ENCODE peak calls at places on chromosome 9, in six cellular contexts. One of them, this sample, is unnamed.
A peak's percentile ranks its signal among the peaks of the same experiment; 100 is the strongest.

GRCh38 chr9:121267689-121268597 is at the start of gene GSN:
- DNase-seq in neural progenitor cell: peak; percentile 88
- DNase-seq in mesendoderm: peak; percentile 89
- DNase-seq in mesenchymal stem cell: peak; percentile 80
- DNase-seq in endodermal cell: peak; percentile 93
- DNase-seq in IMR-90: peak; percentile 50
- DNase-seq in this sample: peak; percentile 92

GRCh38 chr9:93126151-93126781 is 7.8 kb downstream of the NINJ1 start:
- DNase-seq in mesenchymal stem cell: no peak
- DNase-seq in neural progenitor cell: no peak
- DNase-seq in endodermal cell: peak; percentile 42
- DNase-seq in mesendoderm: no peak
- DNase-seq in IMR-90: no peak
- DNase-seq in this sample: no peak

GRCh38 chr9:72173080-72173479 is 23.8 kb downstream of the GDA start:
- DNase-seq in mesenchymal stem cell: no peak
- DNase-seq in mesendoderm: no peak
- DNase-seq in endodermal cell: no peak
- DNase-seq in IMR-90: no peak
- DNase-seq in neural progenitor cell: no peak
- DNase-seq in this sample: no peak

GRCh38 chr9:100573655-100574260 is 4.1 kb upstream of the CAVIN4 start:
- DNase-seq in endodermal cell: no peak
- DNase-seq in mesenchymal stem cell: no peak
- DNase-seq in neural progenitor cell: no peak
- DNase-seq in mesendoderm: no peak
- DNase-seq in IMR-90: peak; percentile 15
- DNase-seq in this sample: no peak

GRCh38 chr9:21340735-21341134 is 5.5 kb upstream of the KLHL9 start:
- DNase-seq in mesendoderm: no peak
- DNase-seq in IMR-90: no peak
- DNase-seq in mesenchymal stem cell: no peak
- DNase-seq in neural progenitor cell: no peak
- DNase-seq in endodermal cell: no peak
- DNase-seq in this sample: no peak

GRCh38 chr9:112334319-112334828 is 955 bp upstream of the PTBP3 start:
- DNase-seq in endodermal cell: peak; percentile 59
- DNase-seq in mesendoderm: no peak
- DNase-seq in mesenchymal stem cell: peak; percentile 49
- DNase-seq in IMR-90: peak; percentile 38
- DNase-seq in neural progenitor cell: peak; percentile 19
- DNase-seq in this sample: peak; percentile 57

GRCh38 chr9:70093944-70094343 is 50.3 kb downstream of the MAMDC2 start:
- DNase-seq in endodermal cell: no peak
- DNase-seq in mesendoderm: no peak
- DNase-seq in mesenchymal stem cell: peak; percentile 13
- DNase-seq in neural progenitor cell: no peak
- DNase-seq in IMR-90: no peak
- DNase-seq in this sample: peak; percentile 36

GRCh38 chr9:7760014-7760415 is 39.6 kb downstream of the DMAC1 start:
- DNase-seq in neural progenitor cell: no peak
- DNase-seq in mesenchymal stem cell: peak; percentile 23
- DNase-seq in IMR-90: no peak
- DNase-seq in mesendoderm: no peak
- DNase-seq in endodermal cell: no peak
- DNase-seq in this sample: peak; percentile 17

GRCh38 chr9:98851730-98852462 is 44.4 kb downstream of the GALNT12 start:
- DNase-seq in IMR-90: peak; percentile 49
- DNase-seq in neural progenitor cell: no peak
- DNase-seq in mesendoderm: peak; percentile 65
- DNase-seq in mesenchymal stem cell: no peak
- DNase-seq in endodermal cell: no peak
- DNase-seq in this sample: no peak

GRCh38 chr9:4691794-4692193 is 12.4 kb downstream of the CDC37L1 start:
- DNase-seq in mesenchymal stem cell: no peak
- DNase-seq in neural progenitor cell: no peak
- DNase-seq in IMR-90: peak; percentile 78
- DNase-seq in mesendoderm: no peak
- DNase-seq in endodermal cell: no peak
- DNase-seq in this sample: peak; percentile 44

GRCh38 chr9:89720721-89721660 is 116.2 kb downstream of the GADD45G start:
- DNase-seq in mesendoderm: no peak
- DNase-seq in mesenchymal stem cell: peak; percentile 67
- DNase-seq in IMR-90: no peak
- DNase-seq in endodermal cell: no peak
- DNase-seq in neural progenitor cell: no peak
- DNase-seq in this sample: no peak

GRCh38 chr9:132404228-132404881 is 2.3 kb downstream of the TTF1 start:
- DNase-seq in neural progenitor cell: no peak
- DNase-seq in mesenchymal stem cell: peak; percentile 26
- DNase-seq in IMR-90: no peak
- DNase-seq in endodermal cell: no peak
- DNase-seq in mesendoderm: no peak
- DNase-seq in this sample: no peak

GRCh38 chr9:71506821-71507220 is 261.5 kb downstream of the CEMIP2 start:
- DNase-seq in mesenchymal stem cell: peak; percentile 2
- DNase-seq in endodermal cell: no peak
- DNase-seq in neural progenitor cell: no peak
- DNase-seq in mesendoderm: no peak
- DNase-seq in IMR-90: peak; percentile 27
- DNase-seq in this sample: peak; percentile 66

GRCh38 chr9:122904466-122904822 is 715 bp downstream of the RC3H2 start:
- DNase-seq in neural progenitor cell: peak; percentile 86
- DNase-seq in endodermal cell: peak; percentile 86
- DNase-seq in mesenchymal stem cell: peak; percentile 66
- DNase-seq in IMR-90: peak; percentile 4
- DNase-seq in mesendoderm: peak; percentile 80
- DNase-seq in this sample: peak; percentile 65

GRCh38 chr9:133147412-133148271 is 16.1 kb downstream of the GBGT1 start:
- DNase-seq in endodermal cell: peak; percentile 97
- DNase-seq in IMR-90: peak; percentile 32
- DNase-seq in mesendoderm: peak; percentile 95
- DNase-seq in neural progenitor cell: peak; percentile 83
- DNase-seq in mesenchymal stem cell: peak; percentile 66
- DNase-seq in this sample: peak; percentile 81

GRCh38 chr9:93579711-93580516 is 3.5 kb downstream of the PHF2 start:
- DNase-seq in mesenchymal stem cell: no peak
- DNase-seq in endodermal cell: peak; percentile 38
- DNase-seq in mesendoderm: no peak
- DNase-seq in IMR-90: no peak
- DNase-seq in neural progenitor cell: no peak
- DNase-seq in this sample: no peak

GRCh38 chr9:92328225-92328624 is 2.5 kb downstream of the CENPP start:
- DNase-seq in mesenchymal stem cell: peak; percentile 74
- DNase-seq in IMR-90: peak; percentile 78
- DNase-seq in endodermal cell: no peak
- DNase-seq in neural progenitor cell: peak; percentile 16
- DNase-seq in mesendoderm: peak; percentile 50
- DNase-seq in this sample: peak; percentile 74

GRCh38 chr9:124284940-124285441 is 27.2 kb downstream of the NEK6 start:
- DNase-seq in endodermal cell: no peak
- DNase-seq in mesenchymal stem cell: peak; percentile 69
- DNase-seq in neural progenitor cell: no peak
- DNase-seq in mesendoderm: no peak
- DNase-seq in IMR-90: peak; percentile 50
- DNase-seq in this sample: no peak
- H3K9ac ChIP-seq in endodermal cell: no peak overlapping the region
- H3K9ac ChIP-seq in mesenchymal stem cell: peak overlapping the region; percentile 85
- H3K9ac ChIP-seq in neural progenitor cell: no peak overlapping the region
- H3K9ac ChIP-seq in mesendoderm: no peak overlapping the region
- H3K9ac ChIP-seq in IMR-90: peak overlapping the region; percentile 52
- H3K9ac ChIP-seq in this sample: peak overlapping the region; percentile 89

DNA sequence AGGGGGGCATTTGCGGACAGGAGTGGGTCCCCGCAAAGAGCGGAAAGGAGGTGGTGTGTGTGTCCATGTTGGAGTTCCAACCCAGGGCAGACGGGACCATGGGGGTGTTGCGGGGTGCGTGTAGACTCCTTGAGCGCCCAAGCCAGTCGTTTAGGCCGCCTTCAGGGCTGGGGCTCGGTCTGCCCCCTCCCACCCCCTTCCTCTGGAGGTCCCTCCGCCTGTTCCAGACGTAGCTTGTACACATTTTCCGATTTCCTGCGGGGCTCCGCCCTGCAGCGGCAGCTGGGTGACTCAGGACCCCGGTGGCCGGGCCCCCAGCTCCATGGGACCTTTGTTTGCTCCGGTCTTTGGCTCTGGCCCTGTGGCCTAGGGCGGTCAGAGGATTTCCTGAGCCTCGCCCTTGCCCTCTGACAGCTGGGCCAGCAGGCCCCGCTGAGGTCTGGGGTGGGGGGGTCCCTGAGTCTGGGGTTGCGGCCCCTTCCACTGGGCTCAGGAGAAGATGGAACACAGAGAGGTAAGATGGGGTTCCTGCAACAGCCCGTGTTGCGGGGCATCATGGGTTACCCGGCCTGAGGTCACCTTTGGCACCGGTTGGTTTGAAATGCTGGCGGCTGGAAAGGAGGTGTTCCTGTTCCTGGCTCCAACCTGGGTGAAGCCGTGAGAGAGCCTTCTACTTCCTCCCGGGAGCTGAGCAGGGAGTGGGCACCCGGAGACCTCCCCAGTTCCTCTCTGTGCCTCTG is 1.5 kb downstream of the PKN3 start:
- DNase-seq in mesenchymal stem cell: no peak
- DNase-seq in endodermal cell: no peak
- DNase-seq in mesendoderm: no peak
- DNase-seq in neural progenitor cell: no peak
- DNase-seq in IMR-90: no peak
- DNase-seq in this sample: no peak
- H3K4me3 ChIP-seq in mesenchymal stem cell: no peak overlapping the region
- H3K4me3 ChIP-seq in endodermal cell: peak overlapping the region; percentile 86
- H3K4me3 ChIP-seq in mesendoderm: no peak overlapping the region
- H3K4me3 ChIP-seq in neural progenitor cell: peak overlapping the region; percentile 84
- H3K4me3 ChIP-seq in IMR-90: no peak overlapping the region
- H3K4me3 ChIP-seq in this sample: no peak overlapping the region

GRCh38 chr9:137192859-137193258 is 4.4 kb downstream of the SSNA1 start:
- DNase-seq in mesendoderm: no peak
- DNase-seq in neural progenitor cell: no peak
- DNase-seq in mesenchymal stem cell: no peak
- DNase-seq in IMR-90: no peak
- DNase-seq in endodermal cell: no peak
- DNase-seq in this sample: no peak
- H3K4me1 ChIP-seq in mesendoderm: peaks cover 3% of the 10 kb centered on the region
- H3K4me1 ChIP-seq in neural progenitor cell: no peaks in the 10 kb centered on the region
- H3K4me1 ChIP-seq in mesenchymal stem cell: peaks cover 64% of the 10 kb centered on the region
- H3K4me1 ChIP-seq in IMR-90: peaks cover 11% of the 10 kb centered on the region
- H3K4me1 ChIP-seq in endodermal cell: peaks cover 15% of the 10 kb centered on the region
- H3K4me1 ChIP-seq in this sample: peaks cover 18% of the 10 kb centered on the region

DNA sequence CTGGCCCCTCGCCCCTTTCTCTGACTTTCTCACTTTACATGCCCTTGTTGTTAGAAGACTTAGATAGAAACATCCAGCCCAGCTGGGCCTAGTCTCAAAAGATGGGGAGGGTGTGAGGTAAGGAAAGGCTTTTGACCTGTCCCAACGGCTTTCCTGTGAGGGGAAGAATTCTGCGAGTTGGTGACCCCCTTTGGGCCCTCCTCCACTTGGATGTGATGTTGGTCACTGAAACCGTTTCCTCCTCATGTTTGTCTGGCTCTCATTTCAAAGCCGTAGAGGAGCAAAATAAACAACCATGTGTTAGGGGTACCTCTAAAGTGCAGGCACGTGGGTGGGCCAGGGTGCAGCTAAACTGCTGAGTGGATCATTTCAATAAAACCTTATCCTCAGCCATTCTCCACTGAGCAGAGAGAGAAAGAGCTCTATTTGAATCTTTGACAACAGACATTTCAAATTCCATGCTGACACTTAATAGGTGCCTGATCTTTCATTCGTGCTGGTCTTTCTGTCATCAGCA is 84.3 kb upstream of the MELK start:
- DNase-seq in endodermal cell: peak; percentile 75
- DNase-seq in mesenchymal stem cell: no peak
- DNase-seq in IMR-90: no peak
- DNase-seq in mesendoderm: no peak
- DNase-seq in neural progenitor cell: no peak
- DNase-seq in this sample: no peak
- H3K9ac ChIP-seq in endodermal cell: peak overlapping the region; percentile 71
- H3K9ac ChIP-seq in mesenchymal stem cell: peak overlapping the region; percentile 94
- H3K9ac ChIP-seq in IMR-90: peak overlapping the region; percentile 77
- H3K9ac ChIP-seq in mesendoderm: peak overlapping the region; percentile 77
- H3K9ac ChIP-seq in neural progenitor cell: no peak overlapping the region
- H3K9ac ChIP-seq in this sample: peak overlapping the region; percentile 90

DNA sequence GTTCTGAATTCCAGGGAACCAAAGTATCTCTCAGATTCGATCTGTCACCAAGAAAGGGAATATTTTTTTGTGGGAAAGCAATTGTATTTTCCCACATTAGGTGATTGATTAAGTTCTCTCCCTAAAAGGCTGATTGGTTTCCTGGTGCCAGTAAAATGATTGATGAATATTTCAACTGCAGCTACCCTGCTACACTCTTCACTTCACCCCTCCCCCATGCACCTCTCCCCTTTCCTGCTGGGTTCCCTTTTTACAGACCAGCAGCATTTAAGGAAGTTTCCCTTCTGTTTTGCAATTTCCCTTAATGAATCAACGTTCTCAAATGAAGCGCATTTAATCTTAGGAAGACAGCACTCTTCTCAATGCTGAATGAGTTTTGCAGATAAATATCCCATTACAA is 13.1 kb downstream of the NR6A1 start:
- DNase-seq in mesenchymal stem cell: no peak
- DNase-seq in endodermal cell: peak; percentile 66
- DNase-seq in neural progenitor cell: no peak
- DNase-seq in mesendoderm: peak; percentile 73
- DNase-seq in IMR-90: no peak
- DNase-seq in this sample: no peak
- H3K4me3 ChIP-seq in mesenchymal stem cell: no peak overlapping the region
- H3K4me3 ChIP-seq in endodermal cell: peak overlapping the region; percentile 53
- H3K4me3 ChIP-seq in neural progenitor cell: peak overlapping the region; percentile 44
- H3K4me3 ChIP-seq in mesendoderm: no peak overlapping the region
- H3K4me3 ChIP-seq in IMR-90: no peak overlapping the region
- H3K4me3 ChIP-seq in this sample: no peak overlapping the region

GRCh38 chr9:23431459-23431858 is 394.6 kb downstream of the ELAVL2 start:
- DNase-seq in neural progenitor cell: no peak
- DNase-seq in mesendoderm: no peak
- DNase-seq in IMR-90: no peak
- DNase-seq in endodermal cell: no peak
- DNase-seq in mesenchymal stem cell: no peak
- DNase-seq in this sample: no peak

GRCh38 chr9:23423999-23424398 is 402.0 kb downstream of the ELAVL2 start:
- DNase-seq in mesendoderm: no peak
- DNase-seq in IMR-90: no peak
- DNase-seq in mesenchymal stem cell: no peak
- DNase-seq in endodermal cell: no peak
- DNase-seq in neural progenitor cell: no peak
- DNase-seq in this sample: no peak

DNA sequence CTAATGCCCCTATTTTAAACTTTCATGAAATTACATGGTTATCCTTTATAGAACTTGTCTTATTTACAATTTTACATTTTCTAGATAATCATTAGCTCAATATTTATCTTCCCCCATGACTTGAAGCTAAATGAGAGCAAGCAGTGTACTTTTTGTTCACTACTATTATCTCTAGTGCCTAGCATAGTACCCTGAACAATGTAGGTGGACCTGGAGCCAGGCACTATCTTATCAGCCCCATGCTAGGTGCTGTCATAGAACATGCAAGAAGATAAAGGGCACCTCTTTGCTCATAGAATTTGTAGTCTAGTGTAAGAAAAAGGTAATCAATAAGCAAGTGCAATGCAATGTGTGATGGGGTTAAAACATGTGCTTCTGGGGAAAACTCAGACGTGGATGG is 399.9 kb downstream of the ELAVL2 start:
- DNase-seq in mesendoderm: no peak
- DNase-seq in IMR-90: no peak
- DNase-seq in mesenchymal stem cell: no peak
- DNase-seq in neural progenitor cell: no peak
- DNase-seq in endodermal cell: no peak
- DNase-seq in this sample: no peak
- H3K4me1 ChIP-seq in mesendoderm: no peaks in the 10 kb centered on the region
- H3K4me1 ChIP-seq in IMR-90: no peaks in the 10 kb centered on the region
- H3K4me1 ChIP-seq in mesenchymal stem cell: no peaks in the 10 kb centered on the region
- H3K4me1 ChIP-seq in neural progenitor cell: no peaks in the 10 kb centered on the region
- H3K4me1 ChIP-seq in endodermal cell: no peaks in the 10 kb centered on the region
- H3K4me1 ChIP-seq in this sample: no peaks in the 10 kb centered on the region

GRCh38 chr9:37486256-37486615 is 488 bp downstream of the POLR1E start:
- DNase-seq in mesendoderm: no peak
- DNase-seq in IMR-90: no peak
- DNase-seq in endodermal cell: no peak
- DNase-seq in mesenchymal stem cell: no peak
- DNase-seq in neural progenitor cell: no peak
- DNase-seq in this sample: no peak
- H3K9ac ChIP-seq in mesendoderm: peak overlapping the region; percentile 91
- H3K9ac ChIP-seq in IMR-90: peak overlapping the region; percentile 59
- H3K9ac ChIP-seq in endodermal cell: peak overlapping the region; percentile 45
- H3K9ac ChIP-seq in mesenchymal stem cell: peak overlapping the region; percentile 93
- H3K9ac ChIP-seq in neural progenitor cell: peak overlapping the region; percentile 59
- H3K9ac ChIP-seq in this sample: peak overlapping the region; percentile 93

This sample was measured in adipocyte.